ENCODE peak calls at places on chromosomes 16 and 17, in seven cellular contexts. J is esophagus squamous epithelium; B is mucosa of descending colon; S is HAP-1; A is left ventricle myocardium inferior; C is cardiac muscle cell; Y is CD8-positive, alpha-beta T cell. T is an unnamed sample.

GRCh38 chr16:46730801-46731690 is 17.1 kb downstream of the MYLK3 start:
- DNase-seq in B (no peak), J (no peak), Y (no peak), C (no peak), S (no peak), A (no peak), T (no peak)

GRCh38 chr17:313231-313630 is 39.4 kb downstream of the RPH3AL start:
- DNase-seq in Y (no peak), S (no peak), C (no peak), A (no peak), J (no peak), B (no peak), T (no peak)

GRCh38 chr16:68401871-68402747 is 46.2 kb downstream of the SMPD3 start:
- DNase-seq in A (no peak), J (no peak), C (peak; percentile 20), B (peak; percentile 5), Y (no peak), S (no peak), T (no peak)

GRCh38 chr17:41417576-41418015 is 6.8 kb downstream of the KRT37 start:
- DNase-seq in S (peak; percentile 15), J (no peak), A (no peak), B (no peak), Y (no peak), C (no peak), T (no peak)

GRCh38 chr17:65750166-65750565 is 188.7 kb upstream of the AXIN2 start:
- DNase-seq in C (no peak), A (no peak), J (no peak), B (no peak), Y (no peak), S (no peak), T (no peak)

GRCh38 chr16:54066451-54067056 is 220.0 kb downstream of the IRX3 start:
- DNase-seq in A (no peak), J (no peak), S (no peak), C (no peak), B (no peak), Y (no peak), T (no peak)

GRCh38 chr17:80005360-80006338 is 30.0 kb downstream of the TBC1D16 start:
- DNase-seq in C (peak; percentile 58), A (no peak), B (peak; percentile 66), J (no peak), Y (peak; percentile 59), S (peak; percentile 76), T (peak; percentile 43)

GRCh38 chr16:23640669-23640958 is 496 bp downstream of the PALB2 start:
- DNase-seq in Y (no peak), C (peak; percentile 11), J (no peak), S (peak; percentile 73), A (no peak), B (no peak), T (no peak)

GRCh38 chr16:29812754-29813643 is 1.0 kb downstream of the PRRT2 start:
- DNase-seq in S (no peak), J (no peak), Y (no peak), A (no peak), C (no peak), B (peak; percentile 43), T (no peak)

GRCh38 chr17:44956076-44956475 is 8.5 kb upstream of the KIF18B start:
- DNase-seq in J (no peak), Y (no peak), S (no peak), B (no peak), C (no peak), A (no peak), T (no peak)

GRCh38 chr16:3023415-3023668 is 400 bp downstream of the HCFC1R1 start:
- DNase-seq in C (peak; percentile 63), Y (no peak), S (no peak), A (peak; percentile 47), B (no peak), J (no peak), T (no peak)

GRCh38 chr16:69150146-69150865 is 17.9 kb downstream of the UTP4 start:
- DNase-seq in S (peak; percentile 76), Y (peak; percentile 50), B (no peak), C (peak; percentile 88), A (no peak), J (no peak), T (no peak)

GRCh38 chr16:57813466-57813865 is 11.2 kb upstream of the KIFC3 start:
- DNase-seq in Y (no peak), A (no peak), S (no peak), C (no peak), B (no peak), J (no peak), T (no peak)

GRCh38 chr17:6654816-6655731 is 3.5 kb downstream of the C17orf100 start:
- DNase-seq in A (no peak), B (peak; percentile 50), S (no peak), Y (no peak), J (no peak), C (no peak), T (no peak)

GRCh38 chr16:89363621-89364393 is 126.6 kb downstream of the ANKRD11 start:
- DNase-seq in C (peak; percentile 78), Y (peak; percentile 57), B (no peak), A (no peak), J (no peak), S (no peak), T (no peak)

GRCh38 chr16:53912155-53912554 is 208.2 kb downstream of the FTO start:
- DNase-seq in J (no peak), B (no peak), A (no peak), S (peak; percentile 12), Y (peak; percentile 43), C (no peak), T (no peak)

GRCh38 chr17:61309857-61310256 is 89.8 kb upstream of the TBX2 start:
- DNase-seq in C (peak; percentile 68), A (no peak), Y (no peak), S (no peak), J (no peak), B (no peak), T (no peak)

GRCh38 chr17:38440614-38441397 is 12.5 kb downstream of the ARHGAP23 start:
- DNase-seq in C (no peak), Y (no peak), B (no peak), S (no peak), J (no peak), A (peak; percentile 66), T (no peak)

GRCh38 chr16:8678068-8678927 is 3.9 kb downstream of the ABAT start:
- DNase-seq in A (no peak), J (no peak), Y (no peak), C (peak; percentile 69), S (no peak), B (no peak), T (no peak)

GRCh38 chr17:69447726-69448125 is 33.2 kb downstream of the MAP2K6 start:
- DNase-seq in C (no peak), S (no peak), J (no peak), B (no peak), Y (no peak), A (peak; percentile 56), T (no peak)

GRCh38 chr17:39751637-39752036 is 13.9 kb downstream of the GRB7 start:
- DNase-seq in C (no peak), B (no peak), J (no peak), Y (no peak), A (no peak), S (no peak), T (no peak)

GRCh38 chr17:7383742-7384488 is 3.0 kb downstream of the TNK1 start:
- DNase-seq in S (no peak), B (peak; percentile 68), Y (peak; percentile 73), J (no peak), C (peak; percentile 38), A (peak; percentile 32), T (peak; percentile 66)

GRCh38 chr17:41338961-41339485 is 11.6 kb downstream of the KRT33A start:
- DNase-seq in B (no peak), C (no peak), A (no peak), S (no peak), Y (peak; percentile 38), J (no peak), T (peak; percentile 39)

GRCh38 chr16:79691001-79691400 is 90.5 kb upstream of the MAF start:
- DNase-seq in S (no peak), A (no peak), Y (no peak), B (no peak), C (no peak), J (no peak), T (no peak)

GRCh38 chr17:3626831-3627565 is 9.1 kb downstream of the SHPK start:
- DNase-seq in J (no peak), A (no peak), C (no peak), B (no peak), S (no peak), Y (no peak), T (no peak)

DNA sequence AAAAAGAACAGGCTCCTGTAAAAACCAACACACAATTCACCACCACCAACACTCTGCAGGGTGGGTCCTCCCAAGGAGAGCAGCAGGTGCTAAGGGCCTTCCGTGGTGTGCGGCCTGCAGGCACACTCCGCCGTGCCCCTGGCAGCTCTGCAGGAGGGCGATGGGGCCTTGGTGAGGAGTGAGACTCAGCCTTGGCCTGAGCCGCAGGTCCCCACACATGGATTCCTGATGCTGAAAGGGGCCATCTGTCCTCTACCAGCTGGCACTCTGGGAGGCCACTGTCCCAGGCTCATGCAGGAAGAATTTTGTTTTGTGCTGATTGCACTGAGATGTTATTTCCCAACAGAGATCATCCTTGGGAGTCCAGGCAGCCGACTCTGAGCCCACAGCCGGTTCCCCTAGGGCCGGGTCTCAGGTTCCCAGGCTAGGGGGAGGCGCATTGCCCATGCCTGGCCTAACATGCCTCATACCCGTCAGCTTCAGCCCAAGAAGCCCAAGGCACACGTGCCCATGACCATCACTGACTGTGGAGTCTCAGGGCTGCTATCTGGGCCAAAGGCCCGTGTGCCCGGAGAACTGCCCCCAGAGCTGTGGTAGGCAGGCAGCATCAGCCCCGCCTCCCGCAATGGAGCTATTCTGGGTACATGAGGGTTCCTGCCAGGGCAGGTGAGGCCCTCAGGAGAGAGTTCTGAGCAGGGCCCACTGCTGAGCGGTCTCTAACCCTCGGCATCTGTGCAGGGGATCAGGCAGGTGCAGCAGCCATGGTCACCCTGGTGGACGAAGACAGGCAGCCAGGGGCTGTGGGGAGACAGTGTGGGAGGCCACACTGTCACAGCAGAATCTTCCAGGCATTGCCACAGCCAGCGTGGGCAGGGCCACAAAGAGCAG is 97.9 kb upstream of the ZNF469 start:
- DNase-seq in Y (no peak), J (no peak), C (no peak), S (no peak), A (no peak), B (no peak), T (no peak)
- H3K9me3 ChIP-seq in Y (no peaks in the 10 kb centered on the region), J (peaks cover 19% of the 10 kb centered on the region), C (no peaks in the 10 kb centered on the region), S (no peaks in the 10 kb centered on the region), A (peaks cover 37% of the 10 kb centered on the region), B (peaks cover 19% of the 10 kb centered on the region), T (no peaks in the 10 kb centered on the region)

GRCh38 chr16:31913668-31914067 is 40.1 kb downstream of the ZNF267 start:
- DNase-seq in Y (no peak), B (no peak), C (no peak), A (no peak), S (no peak), J (no peak), T (no peak)
- H3K9me3 ChIP-seq in Y (peaks cover 71% of the 10 kb centered on the region), B (peaks cover 100% of the 10 kb centered on the region), C (peaks cover 33% of the 10 kb centered on the region), A (peaks cover 100% of the 10 kb centered on the region), S (peaks cover 28% of the 10 kb centered on the region), J (peaks cover 90% of the 10 kb centered on the region), T (peaks cover 83% of the 10 kb centered on the region)

DNA sequence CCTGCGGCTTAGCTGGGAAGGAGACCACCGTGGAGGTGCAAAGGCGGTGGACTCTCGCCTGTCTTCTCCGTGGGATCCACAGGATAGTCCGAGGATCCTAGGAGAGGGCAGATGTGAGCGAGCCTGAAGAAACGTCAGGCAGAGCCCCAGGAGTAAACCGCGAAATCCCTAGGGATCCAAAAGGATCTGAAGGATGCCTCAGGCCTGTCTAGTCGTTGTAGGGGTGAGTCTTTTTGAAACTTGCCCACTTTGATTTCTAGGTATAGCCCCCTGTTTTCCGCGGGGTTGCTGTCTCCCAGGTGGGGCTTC is 576.5 kb downstream of the KCNJ18 start:
- DNase-seq in Y (no peak), J (no peak), B (no peak), A (no peak), S (no peak), C (no peak), T (no peak)
- H3K9me3 ChIP-seq in Y (no peaks in the 10 kb centered on the region), J (no peaks in the 10 kb centered on the region), B (peaks cover 80% of the 10 kb centered on the region), A (no peaks in the 10 kb centered on the region), S (no peaks in the 10 kb centered on the region), C (no peaks in the 10 kb centered on the region), T (peaks cover 4% of the 10 kb centered on the region)

GRCh38 chr16:19238386-19238785 is 47.1 kb upstream of the CLEC19A start:
- DNase-seq in J (no peak), Y (no peak), C (no peak), S (no peak), A (no peak), B (no peak), T (no peak)
- H3K9me3 ChIP-seq in J (peaks cover 11% of the 10 kb centered on the region), Y (no peaks in the 10 kb centered on the region), C (no peaks in the 10 kb centered on the region), S (no peaks in the 10 kb centered on the region), A (peaks cover 36% of the 10 kb centered on the region), B (peaks cover 13% of the 10 kb centered on the region), T (no peaks in the 10 kb centered on the region)

T was measured in T-helper 17 cell.